ENCODE peak calls at places on chromosomes 5 and 9, in ten cellular contexts. Q is HFFc6; T is aorta; S is KBM-7; X is germinal center; F is effector memory CD4-positive, alpha-beta T cell; L is GM06990; C is NB4; R is upper lobe of left lung; O is cardiac fibroblast. J is an unnamed sample.
A peak's percentile ranks its signal among the peaks of the same experiment; 100 is the strongest.

GRCh38 chr5:124662261-124662781 is 84.1 kb downstream of the ZNF608 start:
- DNase-seq in Q (no peak), T (no peak), S (no peak), X (no peak), F (no peak), L (no peak), C (no peak), R (no peak), O (no peak), J (no peak)

GRCh38 chr9:86713456-86713855 is 233.8 kb downstream of the GAS1 start:
- DNase-seq in Q (peak; percentile 61), T (no peak), S (no peak), X (no peak), F (no peak), L (no peak), C (no peak), R (no peak), O (peak; percentile 64), J (peak; percentile 69)

GRCh38 chr5:78727786-78728761 is 79.5 kb upstream of the LHFPL2 start:
- DNase-seq in Q (no peak), T (no peak), S (no peak), X (peak; percentile 75), F (no peak), L (peak; percentile 83), C (no peak), R (no peak), O (no peak), J (no peak)

GRCh38 chr5:96963267-96963666 is 27.4 kb downstream of the LNPEP start:
- DNase-seq in Q (peak; percentile 67), T (peak; percentile 60), S (peak; percentile 67), X (no peak), F (no peak), L (peak; percentile 30), C (peak; percentile 48), R (peak; percentile 24), O (peak; percentile 70), J (peak; percentile 73)

GRCh38 chr5:172412724-172413260 is 41.5 kb downstream of the SH3PXD2B start:
- DNase-seq in Q (peak; percentile 89), T (peak; percentile 91), S (peak; percentile 75), X (no peak), F (no peak), L (peak; percentile 21), C (peak; percentile 97), R (peak; percentile 82), O (peak; percentile 98), J (peak; percentile 100)

GRCh38 chr9:98289811-98290210 is 34.4 kb upstream of the TBC1D2 start:
- DNase-seq in Q (no peak), T (no peak), S (no peak), X (no peak), F (no peak), L (no peak), C (no peak), R (no peak), O (no peak), J (no peak)

GRCh38 chr9:129081388-129081889 is 528 bp downstream of the DOLPP1 start:
- DNase-seq in Q (no peak), T (no peak), S (no peak), X (peak; percentile 96), F (no peak), L (no peak), C (no peak), R (peak; percentile 55), O (no peak), J (peak; percentile 16)

GRCh38 chr9:115262952-115263351 is 145.0 kb upstream of the TNC start:
- DNase-seq in Q (peak; percentile 45), T (no peak), S (no peak), X (no peak), F (no peak), L (no peak), C (no peak), R (no peak), O (no peak), J (no peak)

GRCh38 chr9:133707065-133707760 is 30.9 kb downstream of the SARDH start:
- DNase-seq in Q (no peak), T (peak; percentile 42), S (no peak), X (no peak), F (no peak), L (no peak), C (peak; percentile 95), R (no peak), O (peak; percentile 95), J (no peak)

GRCh38 chr9:129181246-129181645 is 3.2 kb upstream of the IER5L start:
- DNase-seq in Q (no peak), T (no peak), S (no peak), X (no peak), F (no peak), L (no peak), C (no peak), R (no peak), O (no peak), J (no peak)

GRCh38 chr5:148267972-148268371 is 622 bp upstream of the SPINK13 start:
- DNase-seq in Q (no peak), T (no peak), S (no peak), X (no peak), F (no peak), L (no peak), C (no peak), R (no peak), O (no peak), J (no peak)

GRCh38 chr9:133187561-133188005 is 21.5 kb downstream of the OBP2B start:
- DNase-seq in Q (no peak), T (no peak), S (no peak), X (no peak), F (no peak), L (no peak), C (no peak), R (no peak), O (no peak), J (no peak)

J was measured in fibroblast of gingiva.